ENCODE peak calls at places on chromosome 18, in four cellular contexts. B, L, D and S are unnamed samples.

GRCh38 chr18:75811156-75811555 is 383.7 kb upstream of the SMIM21 start:
- DNase-seq in B (no peak), L (no peak), D (no peak), S (no peak)

GRCh38 chr18:9365406-9365805 is 30.8 kb downstream of the TWSG1 start:
- DNase-seq in B (no peak), L (no peak), D (no peak), S (no peak)

GRCh38 chr18:36769611-36770314 is 59.0 kb downstream of the TPGS2 start:
- DNase-seq in B (no peak), L (peak; percentile 58), D (no peak), S (no peak)

GRCh38 chr18:40088130-40088529 is 1866.9 kb upstream of the PIK3C3 start:
- DNase-seq in B (no peak), L (no peak), D (no peak), S (no peak)

GRCh38 chr18:48611785-48612480 is 73.1 kb downstream of the CTIF start:
- DNase-seq in B (no peak), L (no peak), D (no peak), S (no peak)

GRCh38 chr18:58581265-58581664 is 47.6 kb downstream of the ALPK2 start:
- DNase-seq in B (no peak), L (no peak), D (no peak), S (no peak)

GRCh38 chr18:11114653-11115052 is 34.7 kb downstream of the PIEZO2 start:
- DNase-seq in B (no peak), L (no peak), D (no peak), S (no peak)

GRCh38 chr18:76505611-76506010 is 10.6 kb upstream of the ZNF516 start:
- DNase-seq in B (peak; percentile 69), L (no peak), D (no peak), S (no peak)

GRCh38 chr18:49464718-49465598 is 4.5 kb upstream of the DYM start:
- DNase-seq in B (no peak), L (no peak), D (no peak), S (no peak)

GRCh38 chr18:74544898-74545297 is 10.6 kb downstream of the CNDP1 start:
- DNase-seq in B (no peak), L (no peak), D (no peak), S (no peak)

GRCh38 chr18:12023375-12023774 is 42.1 kb downstream of the IMPA2 start:
- DNase-seq in B (no peak), L (no peak), D (no peak), S (no peak)

GRCh38 chr18:33710269-33710668 is 132.2 kb downstream of the ASXL3 start:
- DNase-seq in B (no peak), L (no peak), D (no peak), S (no peak)

GRCh38 chr18:74476154-74476553 is 19.0 kb upstream of the DIPK1C start:
- DNase-seq in B (no peak), L (peak; percentile 50), D (no peak), S (no peak)

GRCh38 chr18:65751145-65752085 is 603 bp downstream of the CDH7 start:
- DNase-seq in B (no peak), L (no peak), D (no peak), S (no peak)

GRCh38 chr18:39600894-39601293 is 2035.3 kb upstream of the CELF4 start:
- DNase-seq in B (no peak), L (no peak), D (no peak), S (no peak)

GRCh38 chr18:36095936-36096519 is 28.7 kb upstream of the RPRD1A start:
- DNase-seq in B (peak; percentile 31), L (peak; percentile 41), D (no peak), S (no peak)

GRCh38 chr18:35407871-35408481 is 30.8 kb upstream of the ZNF396 start:
- DNase-seq in B (peak; percentile 55), L (peak; percentile 65), D (no peak), S (no peak)

GRCh38 chr18:10660485-10660884 is 134.7 kb downstream of the NAPG start:
- DNase-seq in B (no peak), L (no peak), D (peak; percentile 24), S (no peak)

GRCh38 chr18:77114564-77115391 is 17.8 kb downstream of the MBP start:
- DNase-seq in B (peak; percentile 98), L (no peak), D (no peak), S (no peak)

GRCh38 chr18:9827856-9828793 is 57.6 kb upstream of the TXNDC2 start:
- DNase-seq in B (peak; percentile 96), L (peak; percentile 43), D (no peak), S (no peak)

GRCh38 chr18:57859314-57859713 is 56.2 kb upstream of the ATP8B1 start:
- DNase-seq in B (peak; percentile 12), L (peak; percentile 22), D (no peak), S (peak; percentile 16)

GRCh38 chr18:9333441-9334350 is 877 bp upstream of the TWSG1 start:
- DNase-seq in B (no peak), L (no peak), D (no peak), S (peak; percentile 27)

GRCh38 chr18:63850010-63850409 is 37.5 kb upstream of the SERPINB2 start:
- DNase-seq in B (peak; percentile 88), L (no peak), D (no peak), S (no peak)

GRCh38 chr18:78241535-78242306 is 737.9 kb upstream of the SALL3 start:
- DNase-seq in B (no peak), L (no peak), D (no peak), S (no peak)

GRCh38 chr18:475202-475624 is 25.3 kb downstream of the COLEC12 start:
- DNase-seq in B (no peak), L (no peak), D (no peak), S (no peak)

GRCh38 chr18:40937386-40937785 is 1017.6 kb upstream of the PIK3C3 start:
- DNase-seq in B (no peak), L (peak; percentile 17), D (no peak), S (no peak)

GRCh38 chr18:63264871-63265270 is 54.7 kb downstream of the BCL2 start:
- DNase-seq in B (no peak), L (no peak), D (no peak), S (no peak)

GRCh38 chr18:58827425-58827824 is 37.3 kb upstream of the ZNF532 start:
- DNase-seq in B (no peak), L (no peak), D (no peak), S (no peak)

GRCh38 chr18:45316127-45316526 is 299.1 kb upstream of the SLC14A2 start:
- DNase-seq in B (no peak), L (peak; percentile 4), D (no peak), S (no peak)

DNA sequence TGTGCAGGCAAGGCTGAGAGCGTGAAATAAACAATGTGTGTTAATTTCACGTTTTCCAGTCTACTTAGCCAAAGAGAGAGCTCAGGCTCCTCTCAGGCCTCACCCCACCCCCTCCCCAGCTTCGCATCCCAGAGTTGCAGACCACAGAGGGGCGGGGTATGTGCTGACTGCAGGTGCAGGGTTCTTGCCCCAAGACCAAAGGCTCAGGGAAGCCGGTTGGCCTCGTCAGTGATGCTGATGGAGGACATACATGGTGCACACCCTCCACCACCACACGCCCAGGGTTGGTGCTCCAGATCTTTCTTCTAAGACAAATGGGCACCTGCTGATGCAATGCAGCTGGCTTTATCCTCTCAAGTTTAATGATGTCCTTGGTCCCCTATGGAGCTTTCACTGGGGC is 302.5 kb upstream of the SLC14A2 start:
- DNase-seq in B (no peak), L (no peak), D (no peak), S (no peak)
- TF ChIP-seq SPI1 in B (no peak), L (no peak), D (no peak), S (no peak)

GRCh38 chr18:4106407-4107033 is 348.6 kb downstream of the DLGAP1 start:
- DNase-seq in B (peak; percentile 32), L (peak; percentile 48), D (no peak), S (peak; percentile 7)

GRCh38 chr18:4108016-4108415 is 347.1 kb downstream of the DLGAP1 start:
- DNase-seq in B (no peak), L (no peak), D (no peak), S (no peak)

GRCh38 chr18:4107049-4107459 is 348.1 kb downstream of the DLGAP1 start:
- DNase-seq in B (no peak), L (no peak), D (no peak), S (no peak)
- TF ChIP-seq SPI1 in B (no peak), L (no peak), D (no peak), S (no peak)

GRCh38 chr18:21930177-21930576 is 189.6 kb downstream of the MIB1 start:
- DNase-seq in B (no peak), L (no peak), D (no peak), S (no peak)
- TF ChIP-seq SPI1 in B (no peak), L (no peak), D (no peak), S (no peak)

DNA sequence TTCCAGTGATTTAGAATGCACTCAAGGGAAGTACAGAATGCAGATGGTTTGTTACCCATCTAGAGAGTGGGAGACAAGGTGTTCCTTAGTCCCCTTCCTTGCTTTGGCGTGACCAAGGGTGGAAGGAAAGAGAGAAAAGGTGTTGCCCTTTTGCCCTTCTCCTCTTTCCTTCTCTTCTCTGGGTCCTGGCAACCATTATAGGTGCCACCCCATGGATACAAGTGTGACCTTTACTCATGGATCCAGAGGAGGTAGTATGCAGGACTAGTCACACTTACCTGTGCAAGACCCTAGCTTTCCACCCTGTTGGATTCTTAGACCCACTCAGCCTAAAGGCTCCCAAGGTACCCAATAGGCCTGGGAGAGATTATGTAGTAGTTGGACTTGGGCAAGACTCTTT is 11.6 kb upstream of the RBFA start:
- DNase-seq in B (peak; percentile 50), L (no peak), D (no peak), S (no peak)
- TF ChIP-seq SPI1 in B (no peak), L (no peak), D (no peak), S (no peak)

GRCh38 chr18:26710460-26711096 is 154.9 kb downstream of the AQP4 start:
- DNase-seq in B (peak; percentile 90), L (no peak), D (peak; percentile 73), S (peak; percentile 12)
- TF ChIP-seq SPI1 in B (peak; percentile 48), L (no peak), D (peak; percentile 13), S (no peak)

GRCh38 chr18:31558567-31558966 is 33.1 kb upstream of the TTR start:
- DNase-seq in B (no peak), L (no peak), D (no peak), S (no peak)

GRCh38 chr18:31557446-31557845 is 34.2 kb upstream of the TTR start:
- DNase-seq in B (no peak), L (no peak), D (no peak), S (no peak)

GRCh38 chr18:31553800-31554199 is 37.9 kb upstream of the TTR start:
- DNase-seq in B (no peak), L (peak; percentile 42), D (no peak), S (no peak)

GRCh38 chr18:31554776-31555175 is 36.9 kb upstream of the TTR start:
- DNase-seq in B (no peak), L (no peak), D (no peak), S (no peak)

DNA sequence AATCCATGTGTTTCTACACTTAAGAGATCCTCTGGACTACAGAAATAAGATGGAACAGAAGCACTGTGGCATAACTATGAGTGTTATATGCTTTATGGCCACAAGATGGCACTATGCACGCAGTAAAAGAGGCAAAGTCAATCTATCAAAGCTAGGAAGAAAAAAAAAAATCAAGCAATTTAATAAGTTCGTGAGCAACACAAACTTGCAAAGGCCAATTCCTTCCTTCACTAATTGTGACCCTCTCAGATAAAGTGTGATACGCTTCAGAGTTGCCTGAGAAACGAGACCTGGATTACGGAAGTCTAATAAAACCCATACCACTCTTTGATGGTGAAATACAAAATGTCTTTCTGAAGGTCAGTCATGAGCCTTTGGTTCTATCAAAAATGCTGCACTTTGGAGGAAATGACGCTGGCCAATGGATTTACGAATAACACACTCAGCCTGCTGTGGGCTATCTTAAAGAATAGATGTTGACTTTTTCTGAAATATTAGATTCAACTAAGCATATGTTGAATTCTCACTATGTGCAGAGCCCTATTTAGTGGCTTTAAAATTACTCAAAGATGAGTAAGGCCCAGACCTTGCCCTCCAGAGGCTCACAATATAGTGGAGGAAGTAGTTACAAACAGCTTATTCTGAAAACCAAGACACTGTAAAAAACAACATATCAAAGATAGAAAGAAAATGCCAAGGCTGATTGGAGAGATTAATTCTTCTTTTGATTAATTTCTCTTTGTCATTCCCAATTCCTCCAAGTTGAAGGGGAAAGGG is 35.5 kb upstream of the TTR start:
- DNase-seq in B (peak; percentile 27), L (peak; percentile 60), D (peak; percentile 39), S (no peak)
- TF ChIP-seq SPI1 in B (no peak), L (no peak), D (no peak), S (no peak)